ENCODE peak calls at places on chromosomes 13 and 19, in seven cellular contexts. One of them, this sample, is unnamed.

GRCh38 chr19:38361633-38362075 is 12.7 kb upstream of the PSMD8 start:
- DNase-seq in left ventricle myocardium inferior: peak; percentile 76
- DNase-seq in T follicular helper cell: peak; percentile 40
- DNase-seq in cardiac fibroblast: peak; percentile 71
- DNase-seq in tibial artery: peak; percentile 79
- DNase-seq in stimulated activated naive CD8-positive, alpha-beta T cell treated with anti-CD3 and anti-CD28 coated beads, Interleukin-15, Interleukin-2, amounts not matched to agents 100 U/mL and 50 U/mL, for 24 hours: peak; percentile 77
- DNase-seq in nephron progenitor cell: peak; percentile 91
- DNase-seq in this sample: peak; percentile 79

GRCh38 chr19:2719232-2719735 is 1.9 kb downstream of the DIRAS1 start:
- DNase-seq in nephron progenitor cell: no peak
- DNase-seq in T follicular helper cell: no peak
- DNase-seq in tibial artery: no peak
- DNase-seq in left ventricle myocardium inferior: no peak
- DNase-seq in cardiac fibroblast: no peak
- DNase-seq in stimulated activated naive CD8-positive, alpha-beta T cell treated with anti-CD3 and anti-CD28 coated beads, Interleukin-15, Interleukin-2, amounts not matched to agents 100 U/mL and 50 U/mL, for 24 hours: no peak
- DNase-seq in this sample: peak; percentile 32

GRCh38 chr13:109198585-109198984 is 569.2 kb downstream of the MYO16 start:
- DNase-seq in stimulated activated naive CD8-positive, alpha-beta T cell treated with anti-CD3 and anti-CD28 coated beads, Interleukin-15, Interleukin-2, amounts not matched to agents 100 U/mL and 50 U/mL, for 24 hours: no peak
- DNase-seq in nephron progenitor cell: no peak
- DNase-seq in T follicular helper cell: no peak
- DNase-seq in left ventricle myocardium inferior: no peak
- DNase-seq in cardiac fibroblast: no peak
- DNase-seq in tibial artery: no peak
- DNase-seq in this sample: no peak

GRCh38 chr19:1913781-1914577 is 8.8 kb downstream of the ADAT3 start:
- DNase-seq in T follicular helper cell: no peak
- DNase-seq in stimulated activated naive CD8-positive, alpha-beta T cell treated with anti-CD3 and anti-CD28 coated beads, Interleukin-15, Interleukin-2, amounts not matched to agents 100 U/mL and 50 U/mL, for 24 hours: no peak
- DNase-seq in cardiac fibroblast: no peak
- DNase-seq in nephron progenitor cell: no peak
- DNase-seq in left ventricle myocardium inferior: no peak
- DNase-seq in tibial artery: no peak
- DNase-seq in this sample: no peak

GRCh38 chr19:2722541-2723344 is 1.6 kb upstream of the DIRAS1 start:
- DNase-seq in nephron progenitor cell: no peak
- DNase-seq in stimulated activated naive CD8-positive, alpha-beta T cell treated with anti-CD3 and anti-CD28 coated beads, Interleukin-15, Interleukin-2, amounts not matched to agents 100 U/mL and 50 U/mL, for 24 hours: no peak
- DNase-seq in tibial artery: peak; percentile 92
- DNase-seq in left ventricle myocardium inferior: peak; percentile 73
- DNase-seq in T follicular helper cell: no peak
- DNase-seq in cardiac fibroblast: peak; percentile 84
- DNase-seq in this sample: peak; percentile 86

GRCh38 chr19:35141627-35142401 is 1.2 kb upstream of the FXYD7 start:
- DNase-seq in left ventricle myocardium inferior: no peak
- DNase-seq in T follicular helper cell: no peak
- DNase-seq in tibial artery: no peak
- DNase-seq in stimulated activated naive CD8-positive, alpha-beta T cell treated with anti-CD3 and anti-CD28 coated beads, Interleukin-15, Interleukin-2, amounts not matched to agents 100 U/mL and 50 U/mL, for 24 hours: peak; percentile 27
- DNase-seq in nephron progenitor cell: no peak
- DNase-seq in cardiac fibroblast: no peak
- DNase-seq in this sample: no peak

GRCh38 chr13:111178417-111178816 is 63.3 kb downstream of the ARHGEF7 start:
- DNase-seq in left ventricle myocardium inferior: no peak
- DNase-seq in stimulated activated naive CD8-positive, alpha-beta T cell treated with anti-CD3 and anti-CD28 coated beads, Interleukin-15, Interleukin-2, amounts not matched to agents 100 U/mL and 50 U/mL, for 24 hours: no peak
- DNase-seq in tibial artery: peak; percentile 88
- DNase-seq in cardiac fibroblast: no peak
- DNase-seq in nephron progenitor cell: no peak
- DNase-seq in T follicular helper cell: no peak
- DNase-seq in this sample: no peak

GRCh38 chr19:57473646-57474045 is 3.7 kb downstream of the ZNF772 start:
- DNase-seq in nephron progenitor cell: no peak
- DNase-seq in T follicular helper cell: no peak
- DNase-seq in cardiac fibroblast: peak; percentile 9
- DNase-seq in stimulated activated naive CD8-positive, alpha-beta T cell treated with anti-CD3 and anti-CD28 coated beads, Interleukin-15, Interleukin-2, amounts not matched to agents 100 U/mL and 50 U/mL, for 24 hours: no peak
- DNase-seq in tibial artery: no peak
- DNase-seq in left ventricle myocardium inferior: no peak
- DNase-seq in this sample: no peak

GRCh38 chr13:75383064-75383715 is 98.8 kb downstream of the TBC1D4 start:
- DNase-seq in T follicular helper cell: no peak
- DNase-seq in left ventricle myocardium inferior: no peak
- DNase-seq in cardiac fibroblast: no peak
- DNase-seq in stimulated activated naive CD8-positive, alpha-beta T cell treated with anti-CD3 and anti-CD28 coated beads, Interleukin-15, Interleukin-2, amounts not matched to agents 100 U/mL and 50 U/mL, for 24 hours: no peak
- DNase-seq in tibial artery: no peak
- DNase-seq in nephron progenitor cell: no peak
- DNase-seq in this sample: no peak

GRCh38 chr19:56098731-56099577 is 22.1 kb downstream of the ZNF787 start:
- DNase-seq in nephron progenitor cell: no peak
- DNase-seq in tibial artery: no peak
- DNase-seq in T follicular helper cell: no peak
- DNase-seq in cardiac fibroblast: no peak
- DNase-seq in stimulated activated naive CD8-positive, alpha-beta T cell treated with anti-CD3 and anti-CD28 coated beads, Interleukin-15, Interleukin-2, amounts not matched to agents 100 U/mL and 50 U/mL, for 24 hours: no peak
- DNase-seq in left ventricle myocardium inferior: no peak
- DNase-seq in this sample: no peak

GRCh38 chr13:109569938-109570711 is 216.3 kb downstream of the IRS2 start:
- DNase-seq in left ventricle myocardium inferior: no peak
- DNase-seq in cardiac fibroblast: no peak
- DNase-seq in tibial artery: no peak
- DNase-seq in stimulated activated naive CD8-positive, alpha-beta T cell treated with anti-CD3 and anti-CD28 coated beads, Interleukin-15, Interleukin-2, amounts not matched to agents 100 U/mL and 50 U/mL, for 24 hours: peak; percentile 22
- DNase-seq in T follicular helper cell: peak; percentile 1
- DNase-seq in nephron progenitor cell: no peak
- DNase-seq in this sample: no peak

GRCh38 chr13:44347905-44348304 is 25.7 kb upstream of the SERP2 start:
- DNase-seq in left ventricle myocardium inferior: no peak
- DNase-seq in nephron progenitor cell: no peak
- DNase-seq in T follicular helper cell: no peak
- DNase-seq in cardiac fibroblast: peak; percentile 29
- DNase-seq in stimulated activated naive CD8-positive, alpha-beta T cell treated with anti-CD3 and anti-CD28 coated beads, Interleukin-15, Interleukin-2, amounts not matched to agents 100 U/mL and 50 U/mL, for 24 hours: no peak
- DNase-seq in tibial artery: no peak
- DNase-seq in this sample: no peak

GRCh38 chr13:94481966-94482365 is 2.5 kb upstream of the DCT start:
- DNase-seq in T follicular helper cell: no peak
- DNase-seq in cardiac fibroblast: peak; percentile 65
- DNase-seq in tibial artery: no peak
- DNase-seq in nephron progenitor cell: no peak
- DNase-seq in stimulated activated naive CD8-positive, alpha-beta T cell treated with anti-CD3 and anti-CD28 coated beads, Interleukin-15, Interleukin-2, amounts not matched to agents 100 U/mL and 50 U/mL, for 24 hours: no peak
- DNase-seq in left ventricle myocardium inferior: peak; percentile 22
- DNase-seq in this sample: no peak

GRCh38 chr19:44657211-44657921 is 13.7 kb downstream of the PVR start:
- DNase-seq in cardiac fibroblast: peak; percentile 83
- DNase-seq in stimulated activated naive CD8-positive, alpha-beta T cell treated with anti-CD3 and anti-CD28 coated beads, Interleukin-15, Interleukin-2, amounts not matched to agents 100 U/mL and 50 U/mL, for 24 hours: peak; percentile 78
- DNase-seq in nephron progenitor cell: peak; percentile 82
- DNase-seq in tibial artery: peak; percentile 70
- DNase-seq in left ventricle myocardium inferior: peak; percentile 59
- DNase-seq in T follicular helper cell: peak; percentile 44
- DNase-seq in this sample: peak; percentile 69

GRCh38 chr13:75327132-75327505 is 154.8 kb downstream of the TBC1D4 start:
- DNase-seq in nephron progenitor cell: no peak
- DNase-seq in tibial artery: no peak
- DNase-seq in cardiac fibroblast: no peak
- DNase-seq in stimulated activated naive CD8-positive, alpha-beta T cell treated with anti-CD3 and anti-CD28 coated beads, Interleukin-15, Interleukin-2, amounts not matched to agents 100 U/mL and 50 U/mL, for 24 hours: no peak
- DNase-seq in left ventricle myocardium inferior: no peak
- DNase-seq in T follicular helper cell: no peak
- DNase-seq in this sample: no peak

GRCh38 chr13:44317752-44318550 is 55.7 kb upstream of the SERP2 start:
- DNase-seq in tibial artery: no peak
- DNase-seq in cardiac fibroblast: no peak
- DNase-seq in T follicular helper cell: no peak
- DNase-seq in nephron progenitor cell: no peak
- DNase-seq in stimulated activated naive CD8-positive, alpha-beta T cell treated with anti-CD3 and anti-CD28 coated beads, Interleukin-15, Interleukin-2, amounts not matched to agents 100 U/mL and 50 U/mL, for 24 hours: no peak
- DNase-seq in left ventricle myocardium inferior: no peak
- DNase-seq in this sample: no peak

GRCh38 chr19:5138606-5139594 is 170.0 kb downstream of the KDM4B start:
- DNase-seq in nephron progenitor cell: no peak
- DNase-seq in cardiac fibroblast: peak; percentile 76
- DNase-seq in stimulated activated naive CD8-positive, alpha-beta T cell treated with anti-CD3 and anti-CD28 coated beads, Interleukin-15, Interleukin-2, amounts not matched to agents 100 U/mL and 50 U/mL, for 24 hours: peak; percentile 87
- DNase-seq in T follicular helper cell: peak; percentile 30
- DNase-seq in left ventricle myocardium inferior: no peak
- DNase-seq in tibial artery: no peak
- DNase-seq in this sample: no peak

GRCh38 chr19:5578094-5578846 is 10.5 kb upstream of the TINCR start:
- DNase-seq in stimulated activated naive CD8-positive, alpha-beta T cell treated with anti-CD3 and anti-CD28 coated beads, Interleukin-15, Interleukin-2, amounts not matched to agents 100 U/mL and 50 U/mL, for 24 hours: peak; percentile 80
- DNase-seq in nephron progenitor cell: peak; percentile 91
- DNase-seq in left ventricle myocardium inferior: peak; percentile 58
- DNase-seq in T follicular helper cell: peak; percentile 58
- DNase-seq in cardiac fibroblast: peak; percentile 45
- DNase-seq in tibial artery: no peak
- DNase-seq in this sample: peak; percentile 74

GRCh38 chr19:17323973-17324327 is 10.7 kb downstream of the ANO8 start:
- DNase-seq in nephron progenitor cell: no peak
- DNase-seq in T follicular helper cell: no peak
- DNase-seq in cardiac fibroblast: no peak
- DNase-seq in left ventricle myocardium inferior: no peak
- DNase-seq in tibial artery: no peak
- DNase-seq in stimulated activated naive CD8-positive, alpha-beta T cell treated with anti-CD3 and anti-CD28 coated beads, Interleukin-15, Interleukin-2, amounts not matched to agents 100 U/mL and 50 U/mL, for 24 hours: peak; percentile 40
- DNase-seq in this sample: no peak

GRCh38 chr19:3556978-3557460 is 367 bp downstream of the MFSD12 start:
- DNase-seq in tibial artery: peak; percentile 72
- DNase-seq in left ventricle myocardium inferior: no peak
- DNase-seq in nephron progenitor cell: peak; percentile 45
- DNase-seq in cardiac fibroblast: no peak
- DNase-seq in stimulated activated naive CD8-positive, alpha-beta T cell treated with anti-CD3 and anti-CD28 coated beads, Interleukin-15, Interleukin-2, amounts not matched to agents 100 U/mL and 50 U/mL, for 24 hours: peak; percentile 81
- DNase-seq in T follicular helper cell: peak; percentile 69
- DNase-seq in this sample: peak; percentile 71

GRCh38 chr13:37070956-37071355 is 11.5 kb upstream of the SUPT20H start:
- DNase-seq in nephron progenitor cell: no peak
- DNase-seq in stimulated activated naive CD8-positive, alpha-beta T cell treated with anti-CD3 and anti-CD28 coated beads, Interleukin-15, Interleukin-2, amounts not matched to agents 100 U/mL and 50 U/mL, for 24 hours: no peak
- DNase-seq in cardiac fibroblast: no peak
- DNase-seq in tibial artery: no peak
- DNase-seq in left ventricle myocardium inferior: no peak
- DNase-seq in T follicular helper cell: no peak
- DNase-seq in this sample: no peak

GRCh38 chr19:41249707-41250423 is 14.3 kb upstream of the HNRNPUL1 start:
- DNase-seq in stimulated activated naive CD8-positive, alpha-beta T cell treated with anti-CD3 and anti-CD28 coated beads, Interleukin-15, Interleukin-2, amounts not matched to agents 100 U/mL and 50 U/mL, for 24 hours: no peak
- DNase-seq in left ventricle myocardium inferior: no peak
- DNase-seq in cardiac fibroblast: no peak
- DNase-seq in T follicular helper cell: no peak
- DNase-seq in nephron progenitor cell: no peak
- DNase-seq in tibial artery: no peak
- DNase-seq in this sample: no peak

GRCh38 chr13:112014857-112015256 is 52.1 kb upstream of the SOX1 start:
- DNase-seq in stimulated activated naive CD8-positive, alpha-beta T cell treated with anti-CD3 and anti-CD28 coated beads, Interleukin-15, Interleukin-2, amounts not matched to agents 100 U/mL and 50 U/mL, for 24 hours: no peak
- DNase-seq in tibial artery: no peak
- DNase-seq in left ventricle myocardium inferior: no peak
- DNase-seq in T follicular helper cell: no peak
- DNase-seq in nephron progenitor cell: no peak
- DNase-seq in cardiac fibroblast: no peak
- DNase-seq in this sample: no peak

GRCh38 chr13:113413178-113413897 is 40.0 kb downstream of the ADPRHL1 start:
- DNase-seq in stimulated activated naive CD8-positive, alpha-beta T cell treated with anti-CD3 and anti-CD28 coated beads, Interleukin-15, Interleukin-2, amounts not matched to agents 100 U/mL and 50 U/mL, for 24 hours: no peak
- DNase-seq in tibial artery: peak; percentile 95
- DNase-seq in nephron progenitor cell: no peak
- DNase-seq in cardiac fibroblast: no peak
- DNase-seq in left ventricle myocardium inferior: no peak
- DNase-seq in T follicular helper cell: no peak
- DNase-seq in this sample: no peak

GRCh38 chr13:29570058-29570654 is 25.3 kb downstream of the SLC7A1 start:
- DNase-seq in tibial artery: no peak
- DNase-seq in left ventricle myocardium inferior: no peak
- DNase-seq in T follicular helper cell: no peak
- DNase-seq in stimulated activated naive CD8-positive, alpha-beta T cell treated with anti-CD3 and anti-CD28 coated beads, Interleukin-15, Interleukin-2, amounts not matched to agents 100 U/mL and 50 U/mL, for 24 hours: no peak
- DNase-seq in nephron progenitor cell: no peak
- DNase-seq in cardiac fibroblast: no peak
- DNase-seq in this sample: no peak

GRCh38 chr19:44645407-44646048 is 1.8 kb downstream of the PVR start:
- DNase-seq in nephron progenitor cell: no peak
- DNase-seq in left ventricle myocardium inferior: no peak
- DNase-seq in tibial artery: no peak
- DNase-seq in cardiac fibroblast: no peak
- DNase-seq in T follicular helper cell: no peak
- DNase-seq in stimulated activated naive CD8-positive, alpha-beta T cell treated with anti-CD3 and anti-CD28 coated beads, Interleukin-15, Interleukin-2, amounts not matched to agents 100 U/mL and 50 U/mL, for 24 hours: no peak
- DNase-seq in this sample: no peak

GRCh38 chr19:9306443-9306842 is 3.2 kb downstream of the ZNF699 start:
- DNase-seq in cardiac fibroblast: peak; percentile 10
- DNase-seq in nephron progenitor cell: no peak
- DNase-seq in tibial artery: no peak
- DNase-seq in left ventricle myocardium inferior: no peak
- DNase-seq in T follicular helper cell: no peak
- DNase-seq in stimulated activated naive CD8-positive, alpha-beta T cell treated with anti-CD3 and anti-CD28 coated beads, Interleukin-15, Interleukin-2, amounts not matched to agents 100 U/mL and 50 U/mL, for 24 hours: no peak
- DNase-seq in this sample: no peak

GRCh38 chr19:12224676-12225075 is 61.8 kb downstream of the ZNF136 start:
- DNase-seq in stimulated activated naive CD8-positive, alpha-beta T cell treated with anti-CD3 and anti-CD28 coated beads, Interleukin-15, Interleukin-2, amounts not matched to agents 100 U/mL and 50 U/mL, for 24 hours: no peak
- DNase-seq in T follicular helper cell: no peak
- DNase-seq in tibial artery: no peak
- DNase-seq in nephron progenitor cell: no peak
- DNase-seq in left ventricle myocardium inferior: no peak
- DNase-seq in cardiac fibroblast: no peak
- DNase-seq in this sample: no peak

GRCh38 chr19:49132974-49133609 is 13.7 kb downstream of the PPFIA3 start:
- DNase-seq in cardiac fibroblast: no peak
- DNase-seq in left ventricle myocardium inferior: peak; percentile 57
- DNase-seq in tibial artery: no peak
- DNase-seq in nephron progenitor cell: no peak
- DNase-seq in stimulated activated naive CD8-positive, alpha-beta T cell treated with anti-CD3 and anti-CD28 coated beads, Interleukin-15, Interleukin-2, amounts not matched to agents 100 U/mL and 50 U/mL, for 24 hours: no peak
- DNase-seq in T follicular helper cell: no peak
- DNase-seq in this sample: no peak

GRCh38 chr13:97945792-97946419 is 7.6 kb upstream of the IPO5 start:
- DNase-seq in tibial artery: no peak
- DNase-seq in T follicular helper cell: no peak
- DNase-seq in left ventricle myocardium inferior: no peak
- DNase-seq in nephron progenitor cell: no peak
- DNase-seq in stimulated activated naive CD8-positive, alpha-beta T cell treated with anti-CD3 and anti-CD28 coated beads, Interleukin-15, Interleukin-2, amounts not matched to agents 100 U/mL and 50 U/mL, for 24 hours: no peak
- DNase-seq in cardiac fibroblast: no peak
- DNase-seq in this sample: no peak

GRCh38 chr13:48661112-48661511 is 7.4 kb downstream of the CYSLTR2 start:
- DNase-seq in T follicular helper cell: no peak
- DNase-seq in nephron progenitor cell: no peak
- DNase-seq in tibial artery: no peak
- DNase-seq in left ventricle myocardium inferior: no peak
- DNase-seq in stimulated activated naive CD8-positive, alpha-beta T cell treated with anti-CD3 and anti-CD28 coated beads, Interleukin-15, Interleukin-2, amounts not matched to agents 100 U/mL and 50 U/mL, for 24 hours: no peak
- DNase-seq in cardiac fibroblast: no peak
- DNase-seq in this sample: no peak

This sample was measured in sigmoid colon.